ENCODE peak calls at places on chromosomes 3 and 15, in eight cellular contexts. Z is Peyer's patch, F is fibroblast of lung, O is NT2/D1, Q is gastrocnemius medialis, W is astrocyte, A is sigmoid colon, S is breast epithelium. D is an unnamed sample.

GRCh38 chr15:23912191-23912590 is 225.1 kb upstream of the NDN start:
- DNase-seq in A (no peak), W (no peak), Z (no peak), Q (no peak), F (no peak), O (no peak), S (no peak), D (peak; percentile 71)

GRCh38 chr3:187014417-187014864 is 84.1 kb downstream of the ST6GAL1 start:
- DNase-seq in S (no peak), F (peak; percentile 71), Z (peak; percentile 15), O (no peak), W (no peak), Q (no peak), A (no peak), D (no peak)

GRCh38 chr3:27147215-27147614 is 222.0 kb downstream of the NEK10 start:
- DNase-seq in A (no peak), S (no peak), O (no peak), F (no peak), Q (no peak), W (no peak), Z (no peak), D (no peak)

GRCh38 chr3:193342551-193342950 is 36.0 kb downstream of the ATP13A5 start:
- DNase-seq in Q (no peak), Z (no peak), W (peak; percentile 12), S (no peak), A (no peak), O (no peak), F (no peak), D (no peak)

GRCh38 chr3:134279466-134279865 is 28.8 kb upstream of the RYK start:
- DNase-seq in O (no peak), S (no peak), Z (no peak), Q (no peak), W (peak; percentile 39), F (no peak), A (no peak), D (no peak)

GRCh38 chr15:56307180-56307579 is 58.0 kb upstream of the TEX9 start:
- DNase-seq in Q (no peak), W (no peak), S (no peak), F (no peak), Z (no peak), A (no peak), O (no peak), D (peak; percentile 16)

GRCh38 chr3:15099364-15100098 is 583 bp upstream of the RBSN start:
- DNase-seq in O (no peak), Z (no peak), A (no peak), F (no peak), W (no peak), Q (no peak), S (no peak), D (peak; percentile 54)

GRCh38 chr3:36893137-36893557 is 51.7 kb downstream of the TRANK1 start:
- DNase-seq in Z (peak; percentile 50), F (peak; percentile 66), A (no peak), W (peak; percentile 82), Q (no peak), O (no peak), S (no peak), D (no peak)

GRCh38 chr3:195030791-195031321 is 240.1 kb downstream of the XXYLT1 start:
- DNase-seq in F (no peak), O (no peak), Z (no peak), A (no peak), Q (no peak), W (no peak), S (no peak), D (no peak)

GRCh38 chr3:177802151-177802900 is 605.0 kb upstream of the TBL1XR1 start:
- DNase-seq in S (no peak), F (peak; percentile 56), Q (no peak), W (peak; percentile 77), A (no peak), O (no peak), Z (no peak), D (no peak)

GRCh38 chr15:71853543-71853942 is 43.2 kb downstream of the NR2E3 start:
- DNase-seq in A (no peak), O (no peak), Z (no peak), Q (no peak), W (no peak), F (no peak), S (no peak), D (no peak)

GRCh38 chr3:188294823-188295487 is 141.0 kb downstream of the LPP start:
- DNase-seq in S (peak; percentile 35), O (no peak), A (no peak), Q (peak; percentile 60), W (peak; percentile 100), F (peak; percentile 94), Z (no peak), D (no peak)

GRCh38 chr15:73865379-73865778 is 8.0 kb upstream of the TBC1D21 start:
- DNase-seq in A (no peak), Z (no peak), Q (no peak), O (no peak), F (no peak), S (no peak), W (no peak), D (no peak)

GRCh38 chr15:73866481-73866880 is 6.9 kb upstream of the TBC1D21 start:
- DNase-seq in Q (no peak), A (no peak), F (no peak), Z (no peak), S (no peak), W (no peak), O (no peak), D (no peak)

GRCh38 chr15:73865904-73866303 is 7.5 kb upstream of the TBC1D21 start:
- DNase-seq in Q (no peak), A (no peak), F (no peak), W (no peak), S (no peak), Z (no peak), O (no peak), D (no peak)

GRCh38 chr15:73859236-73859635 is 14.1 kb upstream of the TBC1D21 start:
- DNase-seq in S (no peak), F (no peak), Z (no peak), W (no peak), A (no peak), O (no peak), Q (no peak), D (no peak)

DNA sequence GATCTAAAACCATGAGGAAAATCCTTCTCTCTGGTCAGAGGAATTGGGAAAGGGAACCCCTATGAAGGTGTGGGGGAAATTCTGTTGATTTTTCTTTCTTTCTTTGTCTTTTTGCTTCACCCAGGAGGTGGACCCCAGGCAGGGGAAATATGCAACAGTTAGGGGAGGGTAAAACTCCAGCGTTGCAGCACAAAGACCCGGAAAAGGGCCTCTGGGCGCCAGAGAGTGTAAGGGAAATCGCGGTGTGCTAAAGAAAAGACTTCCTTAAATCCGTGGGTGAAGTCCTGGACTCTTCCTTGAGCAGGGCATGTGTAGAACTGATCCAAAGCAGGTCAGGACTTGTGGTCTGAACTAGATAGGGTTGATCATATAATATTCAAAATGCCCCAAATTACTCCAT is 11.1 kb upstream of the TBC1D21 start:
- DNase-seq in A (no peak), Q (no peak), O (no peak), Z (no peak), W (no peak), F (no peak), S (no peak), D (no peak)
- H3K27me3 ChIP-seq in A (no peaks in the 10 kb centered on the region), Q (no peaks in the 10 kb centered on the region), O (no peaks in the 10 kb centered on the region), Z (no peaks in the 10 kb centered on the region), W (peaks cover 38% of the 10 kb centered on the region), F (peaks cover 14% of the 10 kb centered on the region), S (no peaks in the 10 kb centered on the region), D (no peaks in the 10 kb centered on the region)

DNA sequence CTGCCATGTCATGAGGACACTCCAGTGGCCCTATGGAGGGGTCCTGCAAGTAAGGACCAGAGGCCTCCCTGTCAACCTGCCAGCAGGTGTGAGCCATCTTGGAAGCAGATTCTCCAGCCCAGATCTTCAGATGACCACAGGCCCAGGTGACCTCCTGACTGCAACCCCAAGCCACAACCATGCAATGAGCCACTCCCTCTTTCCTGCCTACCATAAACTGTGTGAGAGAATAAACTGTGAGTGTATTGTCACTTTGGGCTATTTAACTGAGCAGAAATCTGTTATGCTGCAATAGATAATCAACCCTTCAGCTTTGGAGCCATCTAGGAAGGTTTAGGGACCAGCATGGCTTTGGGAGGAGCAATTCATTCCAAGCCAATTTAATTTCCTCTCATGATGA is 367.9 kb downstream of the SHQ1 start:
- DNase-seq in A (no peak), S (no peak), W (no peak), O (no peak), Q (no peak), F (no peak), Z (no peak), D (no peak)
- H3K4me3 ChIP-seq in A (no peak overlapping the region), S (no peak overlapping the region), W (no peak overlapping the region), O (no peak overlapping the region), Q (no peak overlapping the region), F (no peak overlapping the region), Z (no peak overlapping the region), D (no peak overlapping the region)

GRCh38 chr3:5053021-5053831 is 68.9 kb upstream of the ARL8B start:
- DNase-seq in Q (no peak), Z (no peak), S (no peak), O (no peak), F (no peak), A (peak; percentile 63), W (peak; percentile 95), D (no peak)

GRCh38 chr3:5054098-5054497 is 68.0 kb upstream of the ARL8B start:
- DNase-seq in W (no peak), Q (peak; percentile 25), F (no peak), A (peak; percentile 58), O (no peak), Z (no peak), S (no peak), D (no peak)

GRCh38 chr3:5057217-5057616 is 64.9 kb upstream of the ARL8B start:
- DNase-seq in F (no peak), O (no peak), S (no peak), Q (no peak), Z (no peak), W (peak; percentile 16), A (peak; percentile 26), D (no peak)

GRCh38 chr3:5056005-5056391 is 66.1 kb upstream of the ARL8B start:
- DNase-seq in Q (peak; percentile 62), S (no peak), O (no peak), Z (no peak), F (no peak), A (peak; percentile 30), W (peak; percentile 29), D (no peak)

DNA sequence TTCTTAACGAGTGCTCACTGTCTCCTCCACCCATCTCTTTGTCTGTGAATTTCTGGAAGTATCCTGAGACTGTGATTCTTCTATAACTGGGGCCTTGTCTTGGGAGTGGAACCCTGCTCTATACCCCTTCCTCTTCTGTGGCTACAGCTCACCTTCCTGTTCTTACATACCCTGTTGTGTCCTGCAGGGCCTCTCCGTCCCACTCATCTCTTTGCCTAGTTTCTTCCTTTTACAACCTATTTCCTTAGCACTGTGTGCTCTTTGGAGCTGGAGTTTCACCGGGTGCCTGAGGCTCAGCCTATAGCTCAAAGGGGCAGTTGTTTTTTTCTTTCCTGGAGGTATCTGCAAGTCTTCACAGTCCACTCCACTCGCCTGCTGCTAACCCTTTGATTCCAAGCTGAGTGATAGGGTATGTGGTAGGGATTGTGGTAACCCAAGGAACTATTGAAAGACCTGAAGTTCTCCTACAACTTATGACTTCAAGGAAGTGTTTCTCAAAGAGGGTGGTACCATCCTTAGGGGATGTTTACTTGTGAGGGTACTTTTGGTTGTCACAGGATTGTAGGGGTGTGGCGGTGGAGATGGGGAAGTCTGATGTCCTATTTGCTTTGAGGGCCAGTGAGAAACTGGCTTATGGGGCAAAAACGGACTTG is 66.6 kb upstream of the ARL8B start:
- DNase-seq in Z (no peak), Q (no peak), F (no peak), O (no peak), S (no peak), A (peak; percentile 19), W (no peak), D (no peak)
- H3K27me3 ChIP-seq in Z (no peaks in the 10 kb centered on the region), Q (no peaks in the 10 kb centered on the region), F (no peaks in the 10 kb centered on the region), O (no peaks in the 10 kb centered on the region), S (no peaks in the 10 kb centered on the region), A (no peaks in the 10 kb centered on the region), W (no peaks in the 10 kb centered on the region), D (no peaks in the 10 kb centered on the region)

GRCh38 chr15:31974855-31975421 is 55.4 kb upstream of the CHRNA7 start:
- DNase-seq in W (no peak), O (peak; percentile 49), Z (no peak), Q (no peak), A (no peak), F (peak; percentile 23), S (no peak), D (peak; percentile 87)
- H3K4me3 ChIP-seq in W (peak overlapping the region; percentile 25), O (no peak overlapping the region), Z (no peak overlapping the region), Q (no peak overlapping the region), A (no peak overlapping the region), F (no peak overlapping the region), S (peak overlapping the region; percentile 45), D (no peak overlapping the region)

D was measured in H7.